ENCODE peak calls at places on chromosomes 7 and 10, in six cellular contexts. I is CD8-positive, alpha-beta T cell; O is stomach; W is stimulated activated CD8-positive, alpha-beta memory T cell treated with anti-CD3 and anti-CD28 coated beads, Interleukin-15, amount 100 ng/mL, for 24 hours; H is activated CD4-positive, alpha-beta T cell treated with anti-CD3 and anti-CD28 coated beads for 36 hours; E is right cardiac atrium. P is an unnamed sample.

GRCh38 chr7:140237390-140237789 is 60.6 kb upstream of the KDM7A start:
- DNase-seq in O (no peak), E (no peak), H (no peak), I (no peak), W (no peak), P (no peak)

GRCh38 chr7:128830231-128831177 is at the start of gene FLNC:
- DNase-seq in E (peak), I (peak), H (peak), W (no peak), O (peak), P (peak)

GRCh38 chr7:101728128-101728527 is 89.3 kb upstream of the CUX1 start:
- DNase-seq in E (no peak), H (no peak), W (no peak), I (no peak), O (no peak), P (no peak)

GRCh38 chr10:132200344-132201110 is 13.8 kb downstream of the DPYSL4 start:
- DNase-seq in O (no peak), E (peak), W (no peak), H (no peak), I (no peak), P (no peak)

GRCh38 chr10:6578221-6579192 is 1.6 kb downstream of the PRKCQ start:
- DNase-seq in H (peak), I (peak), O (no peak), W (no peak), E (no peak), P (no peak)

GRCh38 chr7:68429376-68430117 is 1168.7 kb upstream of the AUTS2 start:
- DNase-seq in O (no peak), H (no peak), E (no peak), W (no peak), I (no peak), P (no peak)

GRCh38 chr10:42941245-42941644 is 135.6 kb upstream of the RET start:
- DNase-seq in W (no peak), I (no peak), H (no peak), O (peak), E (no peak), P (no peak)

GRCh38 chr10:5252177-5253037 is 55.8 kb downstream of the AKR1C4 start:
- DNase-seq in H (no peak), O (no peak), I (no peak), W (no peak), E (no peak), P (no peak)

GRCh38 chr10:31134303-31134928 is 102.8 kb upstream of the ZNF438 start:
- DNase-seq in H (peak), W (no peak), E (peak), I (no peak), O (no peak), P (peak)

GRCh38 chr10:50416181-50416824 is 165.0 kb upstream of the ASAH2 start:
- DNase-seq in H (no peak), I (no peak), O (no peak), W (no peak), E (no peak), P (no peak)

GRCh38 chr10:98293550-98294269 is 25.7 kb upstream of the LOXL4 start:
- DNase-seq in E (no peak), W (no peak), O (no peak), I (no peak), H (no peak), P (no peak)

GRCh38 chr7:50745336-50745735 is 37.4 kb downstream of the GRB10 start:
- DNase-seq in W (no peak), O (no peak), H (no peak), E (no peak), I (no peak), P (no peak)

GRCh38 chr10:87054373-87055295 is 34.5 kb downstream of the FAM25A start:
- DNase-seq in E (no peak), W (no peak), H (peak), I (no peak), O (no peak), P (no peak)

GRCh38 chr10:111446966-111447365 is 370.1 kb downstream of the ADRA2A start:
- DNase-seq in O (no peak), W (no peak), I (no peak), H (no peak), E (no peak), P (no peak)

GRCh38 chr7:69052447-69052846 is 545.8 kb upstream of the AUTS2 start:
- DNase-seq in O (no peak), H (no peak), I (no peak), E (no peak), W (no peak), P (no peak)

GRCh38 chr10:22325272-22325947 is 4.5 kb downstream of the BMI1 start:
- DNase-seq in I (peak), E (peak), O (peak), W (no peak), H (peak), P (peak)

GRCh38 chr7:107609861-107610260 is 29.8 kb downstream of the BCAP29 start:
- DNase-seq in I (no peak), O (no peak), W (no peak), E (no peak), H (no peak), P (no peak)

GRCh38 chr7:20307119-20307518 is 23.6 kb upstream of the ITGB8 start:
- DNase-seq in H (no peak), O (no peak), W (no peak), E (no peak), I (no peak), P (no peak)

GRCh38 chr10:51879238-51879637 is 179.8 kb upstream of the CSTF2T start:
- DNase-seq in E (no peak), H (peak), I (no peak), O (no peak), W (no peak), P (no peak)

GRCh38 chr7:88668591-88668990 is 90.9 kb upstream of the ZNF804B start:
- DNase-seq in E (no peak), H (no peak), W (no peak), I (no peak), O (no peak), P (no peak)